ENCODE peak calls at places on chromosome 13, in eight cellular contexts. One of them, this sample, is unnamed.

GRCh38 chr13:35984776-35985453 is 146.3 kb downstream of the DCLK1 start:
- DNase-seq in H1: no peak
- DNase-seq in pancreas: no peak
- DNase-seq in GM06990: no peak
- DNase-seq in bronchial epithelial cell: no peak
- DNase-seq in AG04450: no peak
- DNase-seq in BJ: no peak
- DNase-seq in choroid plexus epithelial cell: no peak
- DNase-seq in this sample: no peak

GRCh38 chr13:110524484-110525254 is 36.9 kb downstream of the RAB20 start:
- DNase-seq in H1: no peak
- DNase-seq in pancreas: no peak
- DNase-seq in GM06990: no peak
- DNase-seq in bronchial epithelial cell: no peak
- DNase-seq in AG04450: no peak
- DNase-seq in BJ: no peak
- DNase-seq in choroid plexus epithelial cell: no peak
- DNase-seq in this sample: no peak

GRCh38 chr13:113064534-113065405 is 40.8 kb upstream of the F7 start:
- DNase-seq in H1: no peak
- DNase-seq in pancreas: no peak
- DNase-seq in GM06990: no peak
- DNase-seq in bronchial epithelial cell: peak
- DNase-seq in AG04450: no peak
- DNase-seq in BJ: no peak
- DNase-seq in choroid plexus epithelial cell: peak
- DNase-seq in this sample: no peak

GRCh38 chr13:66489172-66489571 is 741.0 kb downstream of the PCDH9 start:
- DNase-seq in H1: no peak
- DNase-seq in pancreas: no peak
- DNase-seq in GM06990: no peak
- DNase-seq in bronchial epithelial cell: no peak
- DNase-seq in AG04450: no peak
- DNase-seq in BJ: no peak
- DNase-seq in choroid plexus epithelial cell: no peak
- DNase-seq in this sample: no peak

GRCh38 chr13:53017433-53017970 is 11.1 kb upstream of the OLFM4 start:
- DNase-seq in H1: no peak
- DNase-seq in pancreas: no peak
- DNase-seq in GM06990: no peak
- DNase-seq in bronchial epithelial cell: no peak
- DNase-seq in AG04450: no peak
- DNase-seq in BJ: no peak
- DNase-seq in choroid plexus epithelial cell: no peak
- DNase-seq in this sample: no peak

GRCh38 chr13:25117312-25117711 is 21.4 kb downstream of the PABPC3 start:
- DNase-seq in H1: no peak
- DNase-seq in pancreas: no peak
- DNase-seq in GM06990: no peak
- DNase-seq in bronchial epithelial cell: no peak
- DNase-seq in AG04450: no peak
- DNase-seq in BJ: no peak
- DNase-seq in choroid plexus epithelial cell: no peak
- DNase-seq in this sample: no peak

GRCh38 chr13:37109080-37109678 is 3.7 kb upstream of the CSNK1A1L start:
- DNase-seq in H1: no peak
- DNase-seq in pancreas: no peak
- DNase-seq in GM06990: no peak
- DNase-seq in bronchial epithelial cell: peak
- DNase-seq in AG04450: peak
- DNase-seq in BJ: no peak
- DNase-seq in choroid plexus epithelial cell: peak
- DNase-seq in this sample: no peak

GRCh38 chr13:106446011-106446410 is 89.5 kb downstream of the EFNB2 start:
- DNase-seq in H1: no peak
- DNase-seq in pancreas: no peak
- DNase-seq in GM06990: no peak
- DNase-seq in bronchial epithelial cell: peak
- DNase-seq in AG04450: no peak
- DNase-seq in BJ: no peak
- DNase-seq in choroid plexus epithelial cell: peak
- DNase-seq in this sample: no peak

GRCh38 chr13:67119481-67119883 is 110.7 kb downstream of the PCDH9 start:
- DNase-seq in H1: no peak
- DNase-seq in pancreas: no peak
- DNase-seq in GM06990: no peak
- DNase-seq in bronchial epithelial cell: peak
- DNase-seq in AG04450: peak
- DNase-seq in BJ: peak
- DNase-seq in choroid plexus epithelial cell: peak
- DNase-seq in this sample: no peak

GRCh38 chr13:110390572-110390971 is 83.5 kb downstream of the COL4A2 start:
- DNase-seq in H1: no peak
- DNase-seq in pancreas: no peak
- DNase-seq in GM06990: no peak
- DNase-seq in bronchial epithelial cell: peak
- DNase-seq in AG04450: no peak
- DNase-seq in BJ: no peak
- DNase-seq in choroid plexus epithelial cell: peak
- DNase-seq in this sample: no peak

GRCh38 chr13:30985637-30986205 is 53.3 kb downstream of the TEX26 start:
- DNase-seq in H1: no peak
- DNase-seq in pancreas: no peak
- DNase-seq in GM06990: no peak
- DNase-seq in bronchial epithelial cell: peak
- DNase-seq in AG04450: no peak
- DNase-seq in BJ: peak
- DNase-seq in choroid plexus epithelial cell: peak
- DNase-seq in this sample: no peak

GRCh38 chr13:112711528-112712265 is 21.9 kb downstream of the ATP11A start:
- DNase-seq in H1: peak
- DNase-seq in pancreas: peak
- DNase-seq in GM06990: no peak
- DNase-seq in bronchial epithelial cell: peak
- DNase-seq in AG04450: peak
- DNase-seq in BJ: peak
- DNase-seq in choroid plexus epithelial cell: peak
- DNase-seq in this sample: no peak

GRCh38 chr13:21984156-21984555 is 313.3 kb downstream of the FGF9 start:
- DNase-seq in H1: no peak
- DNase-seq in pancreas: no peak
- DNase-seq in GM06990: no peak
- DNase-seq in bronchial epithelial cell: no peak
- DNase-seq in AG04450: no peak
- DNase-seq in BJ: no peak
- DNase-seq in choroid plexus epithelial cell: no peak
- DNase-seq in this sample: no peak

GRCh38 chr13:43261018-43261417 is 237.6 kb downstream of the DNAJC15 start:
- DNase-seq in H1: no peak
- DNase-seq in pancreas: no peak
- DNase-seq in GM06990: no peak
- DNase-seq in bronchial epithelial cell: peak
- DNase-seq in AG04450: peak
- DNase-seq in BJ: peak
- DNase-seq in choroid plexus epithelial cell: peak
- DNase-seq in this sample: no peak

GRCh38 chr13:36778083-36778671 is 40.8 kb upstream of the RFXAP start:
- DNase-seq in H1: no peak
- DNase-seq in pancreas: no peak
- DNase-seq in GM06990: no peak
- DNase-seq in bronchial epithelial cell: no peak
- DNase-seq in AG04450: peak
- DNase-seq in BJ: peak
- DNase-seq in choroid plexus epithelial cell: peak
- DNase-seq in this sample: no peak

GRCh38 chr13:50893211-50893852 is 16.3 kb upstream of the RNASEH2B start:
- DNase-seq in H1: no peak
- DNase-seq in pancreas: no peak
- DNase-seq in GM06990: peak
- DNase-seq in bronchial epithelial cell: no peak
- DNase-seq in AG04450: no peak
- DNase-seq in BJ: no peak
- DNase-seq in choroid plexus epithelial cell: peak
- DNase-seq in this sample: peak
- H3K4me3 ChIP-seq in H1: no peak
- H3K4me3 ChIP-seq in pancreas: no peak
- H3K4me3 ChIP-seq in GM06990: peak
- H3K4me3 ChIP-seq in bronchial epithelial cell: no peak
- H3K4me3 ChIP-seq in AG04450: no peak
- H3K4me3 ChIP-seq in BJ: no peak
- H3K4me3 ChIP-seq in choroid plexus epithelial cell: no peak
- H3K4me3 ChIP-seq in this sample: peak

DNA sequence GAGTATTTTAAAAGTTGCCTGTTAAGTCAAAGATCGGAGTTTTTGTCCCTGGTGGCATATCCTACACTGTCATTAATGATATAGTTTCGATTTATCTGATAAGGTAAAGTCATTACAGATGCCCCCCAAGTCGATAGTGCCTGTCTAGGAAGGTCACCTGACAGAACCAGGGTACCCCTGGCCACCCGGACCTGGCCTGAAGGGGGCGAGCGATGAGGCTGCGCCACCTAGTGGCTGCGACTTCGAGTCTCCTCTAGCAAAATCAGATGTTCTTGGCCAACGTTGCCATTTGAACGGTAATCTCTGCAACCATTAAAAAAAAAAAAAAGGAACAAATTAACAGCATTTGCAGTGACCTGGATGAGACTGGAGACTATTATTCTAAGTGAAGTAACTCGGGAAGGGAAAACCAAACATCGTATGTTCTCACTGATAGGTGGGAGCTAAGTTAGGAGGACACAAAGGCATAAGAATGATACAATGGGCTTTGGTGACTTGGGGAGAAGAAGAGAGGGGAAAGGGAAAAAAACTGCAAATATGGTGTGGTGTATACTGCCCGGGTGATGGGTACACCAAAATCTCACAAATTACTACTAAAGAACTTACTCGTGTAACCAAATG is 565.1 kb downstream of the LIG4 start:
- DNase-seq in H1: peak
- DNase-seq in pancreas: peak
- DNase-seq in GM06990: peak
- DNase-seq in bronchial epithelial cell: peak
- DNase-seq in AG04450: no peak
- DNase-seq in BJ: no peak
- DNase-seq in choroid plexus epithelial cell: peak
- DNase-seq in this sample: peak
- TF ChIP-seq CTCF in H1: peak
- TF ChIP-seq CTCF in pancreas: peak
- TF ChIP-seq CTCF in GM06990: peak
- TF ChIP-seq CTCF in bronchial epithelial cell: peak
- TF ChIP-seq CTCF in AG04450: peak
- TF ChIP-seq CTCF in BJ: peak
- TF ChIP-seq CTCF in choroid plexus epithelial cell: peak
- TF ChIP-seq CTCF in this sample: peak

DNA sequence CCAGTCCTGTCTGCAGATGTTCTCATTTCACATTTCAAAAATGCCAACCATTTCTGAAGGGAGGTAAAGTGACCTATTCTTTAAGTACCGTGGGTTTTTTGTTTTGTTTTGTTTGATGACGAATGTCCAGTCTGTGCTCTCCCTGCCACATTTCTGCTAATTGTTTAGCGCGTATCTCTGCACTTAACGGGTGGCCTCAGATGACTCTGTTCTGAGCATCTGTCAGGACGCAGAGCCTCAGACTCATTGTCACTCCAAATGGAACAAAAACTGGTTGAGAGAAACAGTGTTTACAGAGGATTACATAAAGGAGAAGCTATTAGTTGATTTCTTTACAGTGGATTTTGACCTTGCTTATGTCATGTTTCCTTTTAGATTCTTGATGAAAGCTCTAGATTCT is 23.7 kb downstream of the TPP2 start:
- DNase-seq in H1: no peak
- DNase-seq in pancreas: no peak
- DNase-seq in GM06990: no peak
- DNase-seq in bronchial epithelial cell: no peak
- DNase-seq in AG04450: no peak
- DNase-seq in BJ: no peak
- DNase-seq in choroid plexus epithelial cell: no peak
- DNase-seq in this sample: no peak
- H3K4me3 ChIP-seq in H1: no peak
- H3K4me3 ChIP-seq in pancreas: no peak
- H3K4me3 ChIP-seq in GM06990: no peak
- H3K4me3 ChIP-seq in bronchial epithelial cell: no peak
- H3K4me3 ChIP-seq in AG04450: no peak
- H3K4me3 ChIP-seq in BJ: no peak
- H3K4me3 ChIP-seq in choroid plexus epithelial cell: no peak
- H3K4me3 ChIP-seq in this sample: no peak

GRCh38 chr13:45728759-45729158 is 26.6 kb downstream of the CBY2 start:
- DNase-seq in H1: peak
- DNase-seq in pancreas: no peak
- DNase-seq in GM06990: no peak
- DNase-seq in bronchial epithelial cell: peak
- DNase-seq in AG04450: no peak
- DNase-seq in BJ: no peak
- DNase-seq in choroid plexus epithelial cell: no peak
- DNase-seq in this sample: peak
- TF ChIP-seq CTCF in H1: peak
- TF ChIP-seq CTCF in pancreas: no peak
- TF ChIP-seq CTCF in GM06990: peak
- TF ChIP-seq CTCF in bronchial epithelial cell: peak
- TF ChIP-seq CTCF in AG04450: peak
- TF ChIP-seq CTCF in BJ: no peak
- TF ChIP-seq CTCF in choroid plexus epithelial cell: no peak
- TF ChIP-seq CTCF in this sample: peak

DNA sequence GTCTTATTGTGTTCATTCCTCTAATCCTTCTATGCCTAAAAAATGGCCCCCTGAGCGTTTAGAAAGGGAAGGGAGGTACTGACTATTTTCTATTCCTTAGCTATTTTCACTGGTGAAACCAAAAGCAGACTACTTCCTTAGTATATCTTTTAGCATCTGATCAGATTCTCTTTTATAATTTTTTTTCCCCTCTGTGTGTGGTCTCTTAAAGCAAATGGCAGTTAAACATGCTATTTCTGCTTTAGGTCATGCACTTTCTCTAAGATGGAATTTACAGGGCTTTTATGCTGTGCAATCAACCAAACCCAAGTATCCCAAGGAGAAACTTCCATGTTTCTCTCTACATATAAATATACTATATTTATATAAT is 10.0 kb upstream of the ITM2B start:
- DNase-seq in H1: no peak
- DNase-seq in pancreas: no peak
- DNase-seq in GM06990: no peak
- DNase-seq in bronchial epithelial cell: no peak
- DNase-seq in AG04450: no peak
- DNase-seq in BJ: no peak
- DNase-seq in choroid plexus epithelial cell: peak
- DNase-seq in this sample: no peak
- H3K4me3 ChIP-seq in H1: no peak
- H3K4me3 ChIP-seq in pancreas: no peak
- H3K4me3 ChIP-seq in GM06990: no peak
- H3K4me3 ChIP-seq in bronchial epithelial cell: no peak
- H3K4me3 ChIP-seq in AG04450: no peak
- H3K4me3 ChIP-seq in BJ: no peak
- H3K4me3 ChIP-seq in choroid plexus epithelial cell: no peak
- H3K4me3 ChIP-seq in this sample: no peak

DNA sequence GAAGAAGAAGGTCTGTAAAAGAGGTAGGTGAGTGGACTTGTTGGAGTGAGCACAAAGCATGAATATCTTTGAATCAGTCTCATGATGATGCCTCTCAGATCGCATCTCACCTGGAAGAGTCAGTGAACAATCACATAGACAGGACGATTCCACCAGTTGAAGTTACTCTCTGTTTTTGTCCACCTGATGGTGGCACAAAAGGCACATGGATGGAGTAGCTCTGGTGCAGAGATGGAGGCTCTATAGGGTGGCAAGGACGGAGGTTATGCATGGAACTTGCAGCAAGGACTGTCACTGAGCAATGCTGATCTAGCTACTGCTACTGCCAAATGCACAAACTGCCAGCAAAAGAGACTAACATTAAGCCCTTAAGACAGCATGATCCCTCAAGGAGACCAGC is 10.3 kb upstream of the MYCBP2 start:
- DNase-seq in H1: no peak
- DNase-seq in pancreas: no peak
- DNase-seq in GM06990: no peak
- DNase-seq in bronchial epithelial cell: no peak
- DNase-seq in AG04450: no peak
- DNase-seq in BJ: no peak
- DNase-seq in choroid plexus epithelial cell: no peak
- DNase-seq in this sample: no peak
- TF ChIP-seq CTCF in H1: no peak
- TF ChIP-seq CTCF in pancreas: no peak
- TF ChIP-seq CTCF in GM06990: no peak
- TF ChIP-seq CTCF in bronchial epithelial cell: no peak
- TF ChIP-seq CTCF in AG04450: no peak
- TF ChIP-seq CTCF in BJ: no peak
- TF ChIP-seq CTCF in choroid plexus epithelial cell: no peak
- TF ChIP-seq CTCF in this sample: no peak

This sample was measured in GM12864.